ENCODE peak calls at places on chromosomes 2 and 18, in four cellular contexts. P, R, Y and X are unnamed samples.
A peak's percentile ranks its signal among the peaks of the same experiment; 100 is the strongest.

GRCh38 chr2:137677466-137677865 is 286.8 kb upstream of the HNMT start:
- DNase-seq in P (no peak), R (no peak), Y (no peak), X (no peak)

GRCh38 chr2:56191617-56192016 is 7.8 kb downstream of the CCDC85A start:
- DNase-seq in P (peak; percentile 59), R (peak; percentile 60), Y (peak; percentile 83), X (peak; percentile 52)

GRCh38 chr2:69645926-69646325 is 2.4 kb upstream of the AAK1 start:
- DNase-seq in P (no peak), R (no peak), Y (no peak), X (no peak)

GRCh38 chr2:70626254-70626990 is 72.8 kb upstream of the TGFA start:
- DNase-seq in P (no peak), R (no peak), Y (peak; percentile 87), X (no peak)

GRCh38 chr18:45619062-45619825 is 4.0 kb downstream of the SLC14A2 start:
- DNase-seq in P (no peak), R (no peak), Y (no peak), X (no peak)

GRCh38 chr18:48899558-48900174 is 51.1 kb downstream of the SMAD7 start:
- DNase-seq in P (no peak), R (no peak), Y (no peak), X (no peak)

GRCh38 chr2:187581125-187581896 is 27.1 kb upstream of the TFPI start:
- DNase-seq in P (peak; percentile 77), R (peak; percentile 67), Y (no peak), X (peak; percentile 53)

GRCh38 chr2:20758997-20759396 is 63.9 kb downstream of the LDAH start:
- DNase-seq in P (no peak), R (no peak), Y (no peak), X (no peak)

GRCh38 chr2:223056656-223057418 is 4.8 kb downstream of the KCNE4 start:
- DNase-seq in P (no peak), R (no peak), Y (no peak), X (no peak)

GRCh38 chr18:79546781-79547272 is 132.8 kb upstream of the CTDP1 start:
- DNase-seq in P (no peak), R (no peak), Y (peak; percentile 28), X (no peak)

GRCh38 chr2:3823748-3824147 is 120.4 kb downstream of the DCDC2C start:
- DNase-seq in P (no peak), R (no peak), Y (no peak), X (no peak)

GRCh38 chr2:173400760-173401159 is 46.1 kb downstream of the CDCA7 start:
- DNase-seq in P (peak; percentile 70), R (peak; percentile 11), Y (peak; percentile 63), X (no peak)

GRCh38 chr2:202118168-202118567 is 45.1 kb downstream of the KIAA2012 start:
- DNase-seq in P (no peak), R (no peak), Y (no peak), X (no peak)

GRCh38 chr18:8811115-8811514 is 105.8 kb downstream of the MTCL1 start:
- DNase-seq in P (no peak), R (no peak), Y (no peak), X (no peak)

GRCh38 chr2:38443021-38443541 is 66.0 kb upstream of the ATL2 start:
- DNase-seq in P (no peak), R (peak; percentile 59), Y (peak; percentile 85), X (peak; percentile 21)

GRCh38 chr18:40355701-40356100 is 1599.3 kb upstream of the PIK3C3 start:
- DNase-seq in P (no peak), R (no peak), Y (no peak), X (peak; percentile 9)

GRCh38 chr2:197946562-197946961 is 142.2 kb downstream of the PLCL1 start:
- DNase-seq in P (no peak), R (no peak), Y (peak; percentile 61), X (no peak)

GRCh38 chr2:216621292-216621691 is 11.9 kb upstream of the IGFBP2 start:
- DNase-seq in P (peak; percentile 24), R (no peak), Y (no peak), X (no peak)

GRCh38 chr18:7987284-7987976 is 420.3 kb downstream of the PTPRM start:
- DNase-seq in P (no peak), R (peak; percentile 27), Y (no peak), X (peak; percentile 13)

GRCh38 chr2:102057502-102058292 is 65.9 kb downstream of the IL1R2 start:
- DNase-seq in P (no peak), R (no peak), Y (no peak), X (no peak)

GRCh38 chr18:48824231-48824970 is 126.4 kb downstream of the SMAD7 start:
- DNase-seq in P (no peak), R (no peak), Y (peak; percentile 25), X (no peak)

GRCh38 chr2:144849612-144850011 is 329.7 kb upstream of the ZEB2 start:
- DNase-seq in P (no peak), R (no peak), Y (no peak), X (no peak)

GRCh38 chr2:42593282-42593681 is 24.9 kb downstream of the MTA3 start:
- DNase-seq in P (no peak), R (no peak), Y (no peak), X (no peak)

GRCh38 chr2:23918837-23919489 is 8.0 kb downstream of the ATAD2B start:
- DNase-seq in P (no peak), R (no peak), Y (no peak), X (no peak)

GRCh38 chr18:51398104-51398503 is 200.6 kb upstream of the MEX3C start:
- DNase-seq in P (no peak), R (no peak), Y (no peak), X (no peak)

GRCh38 chr2:207983654-207984053 is 41.7 kb downstream of the PLEKHM3 start:
- DNase-seq in P (peak; percentile 31), R (no peak), Y (no peak), X (no peak)

GRCh38 chr2:240795468-240795867 is 24.6 kb downstream of the KIF1A start:
- DNase-seq in P (no peak), R (no peak), Y (no peak), X (no peak)

GRCh38 chr2:74497777-74498499 is 1.5 kb downstream of the LBX2 start:
- DNase-seq in P (no peak), R (peak; percentile 15), Y (peak; percentile 85), X (no peak)

GRCh38 chr2:216698895-216699294 is 3.5 kb upstream of the IGFBP5 start:
- DNase-seq in P (peak; percentile 68), R (peak; percentile 72), Y (peak; percentile 64), X (peak; percentile 71)

GRCh38 chr2:212994976-212995375 is 156.4 kb downstream of the IKZF2 start:
- DNase-seq in P (no peak), R (no peak), Y (no peak), X (no peak)

GRCh38 chr2:74328074-74328473 is 15.1 kb downstream of the SLC4A5 start:
- DNase-seq in P (no peak), R (peak; percentile 13), Y (peak; percentile 58), X (no peak)

GRCh38 chr2:150327546-150328495 is 159.6 kb downstream of the RND3 start:
- DNase-seq in P (no peak), R (no peak), Y (peak; percentile 42), X (no peak)

GRCh38 chr2:119252186-119253113 is 28.8 kb downstream of the STEAP3 start:
- DNase-seq in P (no peak), R (peak; percentile 84), Y (peak; percentile 41), X (peak; percentile 95)

GRCh38 chr2:20447437-20448245 is 767 bp downstream of the RHOB start:
- DNase-seq in P (no peak), R (peak; percentile 57), Y (peak; percentile 74), X (peak; percentile 54)

GRCh38 chr2:173720310-173720709 is 244.9 kb downstream of the SP3 start:
- DNase-seq in P (no peak), R (peak; percentile 59), Y (no peak), X (no peak)